ENCODE peak calls at places on chromosomes 4 and X, in six cellular contexts. A is KBM-7; D is activated CD4-positive, alpha-beta T cell treated with anti-CD3 and anti-CD28 coated beads for 48 hours; J is WTC11; R is SK-N-SH; E is Calu3. C is an unnamed sample.

GRCh38 chrX:106707771-106708454 is 18.6 kb upstream of the RNF128 start:
- DNase-seq in A (no peak), D (peak), J (no peak), R (no peak), E (no peak), C (no peak)

GRCh38 chr4:182023469-182023868 is 219.7 kb upstream of the TENM3 start:
- DNase-seq in A (no peak), D (no peak), J (no peak), R (no peak), E (no peak), C (no peak)

GRCh38 chr4:8192748-8193738 is 6.0 kb upstream of the SH3TC1 start:
- DNase-seq in A (peak), D (peak), J (no peak), R (peak), E (peak), C (peak)

GRCh38 chr4:33306131-33306530 is 2586.0 kb downstream of the PCDH7 start:
- DNase-seq in A (no peak), D (no peak), J (no peak), R (no peak), E (no peak), C (no peak)

GRCh38 chrX:103879339-103879738 is 47.3 kb upstream of the RAB9B start:
- DNase-seq in A (no peak), D (no peak), J (no peak), R (no peak), E (no peak), C (no peak)

GRCh38 chrX:8981742-8982141 is 52.2 kb downstream of the FAM9B start:
- DNase-seq in A (no peak), D (peak), J (no peak), R (no peak), E (no peak), C (no peak)

GRCh38 chr4:79065262-79065661 is 126.0 kb upstream of the PAQR3 start:
- DNase-seq in A (no peak), D (no peak), J (no peak), R (no peak), E (no peak), C (no peak)

GRCh38 chrX:147498796-147499195 is 412.9 kb upstream of the FMR1 start:
- DNase-seq in A (no peak), D (no peak), J (no peak), R (no peak), E (no peak), C (no peak)

GRCh38 chrX:103531002-103531401 is 11.7 kb upstream of the RAB40A start:
- DNase-seq in A (no peak), D (no peak), J (no peak), R (no peak), E (no peak), C (no peak)

GRCh38 chr4:169612869-169613859 is 781 bp upstream of the NEK1 start:
- DNase-seq in A (peak), D (peak), J (peak), R (peak), E (peak), C (peak)

GRCh38 chrX:30661228-30661627 is 8.0 kb downstream of the GK start:
- DNase-seq in A (no peak), D (no peak), J (no peak), R (no peak), E (no peak), C (no peak)

GRCh38 chrX:68490644-68491043 is 8.2 kb upstream of the YIPF6 start:
- DNase-seq in A (peak), D (no peak), J (no peak), R (peak), E (peak), C (peak)

GRCh38 chr4:102535398-102536082 is 34.4 kb downstream of the NFKB1 start:
- DNase-seq in A (no peak), D (no peak), J (no peak), R (no peak), E (no peak), C (peak)

GRCh38 chr4:41358626-41359025 is 101.9 kb downstream of the UCHL1 start:
- DNase-seq in A (no peak), D (no peak), J (no peak), R (peak), E (no peak), C (no peak)

GRCh38 chr4:54568184-54568583 is 89.6 kb upstream of the KIT start:
- DNase-seq in A (no peak), D (no peak), J (no peak), R (no peak), E (no peak), C (no peak)

GRCh38 chr4:26609398-26609797 is 25.5 kb downstream of the TBC1D19 start:
- DNase-seq in A (peak), D (no peak), J (no peak), R (no peak), E (no peak), C (no peak)

GRCh38 chrX:109533631-109534030 is 3.0 kb upstream of the NXT2 start:
- DNase-seq in A (no peak), D (no peak), J (no peak), R (no peak), E (no peak), C (no peak)

GRCh38 chr4:66688674-66689073 is 856.6 kb downstream of the CENPC start:
- DNase-seq in A (peak), D (no peak), J (no peak), R (peak), E (no peak), C (peak)

GRCh38 chr4:133555671-133556070 is 406.6 kb downstream of the PCDH10 start:
- DNase-seq in A (no peak), D (no peak), J (no peak), R (no peak), E (no peak), C (no peak)

GRCh38 chrX:47283015-47283771 is 50.4 kb downstream of the USP11 start:
- DNase-seq in A (peak), D (peak), J (no peak), R (peak), E (no peak), C (no peak)

GRCh38 chr4:119105605-119106004 is 30.0 kb upstream of the MYOZ2 start:
- DNase-seq in A (no peak), D (no peak), J (no peak), R (no peak), E (no peak), C (no peak)

GRCh38 chr4:61540944-61541343 is 340.8 kb downstream of the ADGRL3 start:
- DNase-seq in A (no peak), D (no peak), J (no peak), R (no peak), E (peak), C (no peak)

GRCh38 chrX:274904-275475 is 6.2 kb upstream of the PLCXD1 start:
- DNase-seq in A (peak), D (peak), J (peak), R (no peak), E (no peak), C (no peak)

GRCh38 chrX:110853610-110854009 is 58.0 kb upstream of the CHRDL1 start:
- DNase-seq in A (peak), D (no peak), J (peak), R (peak), E (peak), C (peak)

GRCh38 chr4:137644201-137644600 is 111.9 kb upstream of the PCDH18 start:
- DNase-seq in A (no peak), D (no peak), J (no peak), R (no peak), E (no peak), C (no peak)

GRCh38 chr4:187603093-187603395 is 392.5 kb upstream of the ZFP42 start:
- DNase-seq in A (no peak), D (no peak), J (no peak), R (no peak), E (no peak), C (no peak)

C was measured in Karpas-422.